ENCODE peak calls at places on chromosomes 1 and 21, in six cellular contexts. R, M, N, H, X and K are unnamed samples. For H3K4me1 and H3K27me3, the result is how much of the 10 kb centered on the place peaks cover.

GRCh38 chr1:28640766-28641165 is 2.1 kb downstream of the TAF12 start:
- DNase-seq in R (peak), M (no peak), N (peak), H (no peak), X (no peak), K (peak)

GRCh38 chr1:6496360-6496704 is 4.9 kb upstream of the PLEKHG5 start:
- DNase-seq in R (no peak), M (no peak), N (peak), H (no peak), X (no peak), K (no peak)

GRCh38 chr1:8373547-8374270 is 55.8 kb downstream of the SLC45A1 start:
- DNase-seq in R (no peak), M (no peak), N (peak), H (peak), X (no peak), K (no peak)

GRCh38 chr1:161047436-161048420 is 2.0 kb upstream of the USF1 start:
- DNase-seq in R (no peak), M (no peak), N (no peak), H (no peak), X (no peak), K (no peak)

GRCh38 chr1:183995322-183996035 is 42.0 kb downstream of the COLGALT2 start:
- DNase-seq in R (no peak), M (peak), N (peak), H (peak), X (no peak), K (no peak)

GRCh38 chr1:1540015-1540816 is at the start of gene TMEM240:
- DNase-seq in R (no peak), M (peak), N (peak), H (peak), X (peak), K (no peak)

GRCh38 chr1:147473735-147474049 is 67.6 kb upstream of the BCL9 start:
- DNase-seq in R (no peak), M (no peak), N (no peak), H (no peak), X (no peak), K (no peak)

GRCh38 chr21:45982256-45982757 is 737 bp downstream of the COL6A1 start:
- DNase-seq in R (no peak), M (no peak), N (peak), H (peak), X (no peak), K (no peak)

GRCh38 chr21:45110873-45111624 is 36.7 kb downstream of the ADARB1 start:
- DNase-seq in R (no peak), M (no peak), N (no peak), H (no peak), X (no peak), K (no peak)

GRCh38 chr1:183030053-183030452 is 6.8 kb downstream of the LAMC1 start:
- DNase-seq in R (peak), M (no peak), N (no peak), H (no peak), X (no peak), K (peak)

GRCh38 chr1:8201331-8201861 is 116.5 kb upstream of the SLC45A1 start:
- DNase-seq in R (peak), M (no peak), N (peak), H (no peak), X (no peak), K (peak)

GRCh38 chr1:151537112-151537511 is 3.0 kb upstream of the TUFT1 start:
- DNase-seq in R (no peak), M (no peak), N (no peak), H (no peak), X (no peak), K (no peak)

GRCh38 chr1:27598902-27599528 is 4.9 kb downstream of the AHDC1 start:
- DNase-seq in R (no peak), M (no peak), N (peak), H (no peak), X (no peak), K (no peak)

GRCh38 chr1:115437146-115437639 is 99.1 kb upstream of the NGF start:
- DNase-seq in R (no peak), M (no peak), N (no peak), H (no peak), X (no peak), K (no peak)

GRCh38 chr1:7389201-7389785 is 381.8 kb upstream of the VAMP3 start:
- DNase-seq in R (no peak), M (peak), N (no peak), H (no peak), X (no peak), K (no peak)

GRCh38 chr1:30325085-30325935 is 398.1 kb downstream of the MATN1 start:
- DNase-seq in R (no peak), M (no peak), N (no peak), H (no peak), X (no peak), K (no peak)

DNA sequence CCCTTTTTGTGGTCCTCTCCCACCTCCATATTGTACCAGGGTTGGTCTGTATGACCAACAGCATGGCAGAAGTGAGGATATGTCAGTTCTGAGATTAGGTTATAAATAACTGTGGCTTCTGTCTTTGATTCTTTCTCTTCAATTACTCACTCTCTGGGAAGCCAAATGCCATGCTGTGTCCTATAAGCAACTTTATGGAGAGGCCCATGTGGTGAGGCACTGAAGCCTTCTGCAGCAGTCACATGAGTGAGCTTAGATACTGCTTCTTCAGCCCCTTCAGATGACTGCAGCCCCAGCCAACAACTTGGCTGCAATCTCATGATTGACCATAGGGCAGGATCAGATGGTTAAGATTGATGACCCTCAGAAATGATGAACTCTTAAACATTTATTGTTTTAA is 34.0 kb upstream of the SAMD13 start:
- DNase-seq in R (no peak), M (no peak), N (no peak), H (no peak), X (no peak), K (no peak)
- H3K4me1 ChIP-seq in R (under half), M (under half), N (under half), H (under half), X (under half), K (under half)

GRCh38 chr1:177905686-177906085 is 64.2 kb downstream of the SEC16B start:
- DNase-seq in R (no peak), M (no peak), N (no peak), H (no peak), X (no peak), K (no peak)
- H3K27me3 ChIP-seq in R (under half), M (under half), N (under half), H (under half), X (under half), K (under half)

GRCh38 chr1:19481826-19482398 is 3.4 kb downstream of the CAPZB start:
- DNase-seq in R (no peak), M (peak), N (no peak), H (no peak), X (no peak), K (no peak)

GRCh38 chr1:19483261-19483660 is 2.1 kb downstream of the CAPZB start:
- DNase-seq in R (no peak), M (no peak), N (no peak), H (no peak), X (no peak), K (no peak)

GRCh38 chr1:19484338-19484792 is 974 bp downstream of the CAPZB start:
- DNase-seq in R (no peak), M (peak), N (peak), H (peak), X (no peak), K (no peak)

GRCh38 chr1:19484793-19485361 is 462 bp downstream of the CAPZB start:
- DNase-seq in R (no peak), M (peak), N (peak), H (peak), X (no peak), K (peak)

DNA sequence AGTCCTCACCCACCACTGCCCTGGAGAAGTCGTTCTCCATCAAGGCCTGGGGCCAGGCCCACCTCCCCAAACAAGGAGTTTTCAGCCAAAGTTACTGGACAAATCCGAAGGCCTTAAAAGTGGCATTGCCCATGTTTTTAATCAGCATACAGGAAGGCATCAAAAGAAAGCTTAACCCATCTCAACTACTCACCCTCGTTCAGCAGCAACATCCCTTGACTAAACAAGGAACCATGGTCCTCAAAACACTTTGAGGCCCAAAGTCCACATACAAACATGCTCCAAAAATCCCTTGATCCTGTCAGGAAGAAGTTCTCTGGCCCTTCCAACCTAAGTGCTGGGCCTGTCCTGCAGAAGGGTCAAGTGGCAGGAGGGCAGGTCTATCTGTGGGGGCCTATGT is 1.6 kb downstream of the CAPZB start:
- DNase-seq in R (no peak), M (no peak), N (no peak), H (no peak), X (no peak), K (no peak)
- H3K4me1 ChIP-seq in R (half or more), M (under half), N (under half), H (half or more), X (half or more), K (under half)

GRCh38 chr1:74481607-74482006 is 30.8 kb downstream of the LRRC53 start:
- DNase-seq in R (no peak), M (no peak), N (peak), H (no peak), X (no peak), K (no peak)
- H3K27me3 ChIP-seq in R (under half), M (under half), N (under half), H (under half), X (under half), K (under half)

GRCh38 chr1:25023190-25023578 is 93.1 kb upstream of the RUNX3 start:
- DNase-seq in R (no peak), M (no peak), N (no peak), H (no peak), X (no peak), K (no peak)
- H3K4me1 ChIP-seq in R (under half), M (under half), N (under half), H (under half), X (under half), K (under half)

GRCh38 chr1:3384407-3384806 is 70.1 kb upstream of the ARHGEF16 start:
- DNase-seq in R (no peak), M (no peak), N (no peak), H (no peak), X (no peak), K (no peak)

GRCh38 chr1:3386603-3387002 is 67.9 kb upstream of the ARHGEF16 start:
- DNase-seq in R (no peak), M (no peak), N (no peak), H (no peak), X (no peak), K (no peak)

GRCh38 chr1:3390291-3390690 is 64.2 kb upstream of the ARHGEF16 start:
- DNase-seq in R (no peak), M (no peak), N (no peak), H (no peak), X (no peak), K (no peak)

GRCh38 chr1:3389093-3389833 is 65.2 kb upstream of the ARHGEF16 start:
- DNase-seq in R (no peak), M (no peak), N (no peak), H (no peak), X (no peak), K (no peak)

GRCh38 chr1:3387401-3387800 is 67.1 kb upstream of the ARHGEF16 start:
- DNase-seq in R (no peak), M (no peak), N (no peak), H (no peak), X (no peak), K (no peak)
- H3K27me3 ChIP-seq in R (under half), M (under half), N (under half), H (under half), X (under half), K (under half)

GRCh38 chr1:36086529-36087232 is 2.0 kb upstream of the ADPRS start:
- DNase-seq in R (no peak), M (peak), N (no peak), H (no peak), X (no peak), K (no peak)

GRCh38 chr1:36088577-36089392 is at the start of gene ADPRS:
- DNase-seq in R (peak), M (peak), N (peak), H (peak), X (peak), K (peak)

GRCh38 chr1:36089393-36090121 is 865 bp downstream of the ADPRS start:
- DNase-seq in R (no peak), M (no peak), N (peak), H (no peak), X (no peak), K (peak)

GRCh38 chr1:36087233-36088123 is 1.2 kb upstream of the ADPRS start:
- DNase-seq in R (no peak), M (peak), N (no peak), H (no peak), X (no peak), K (no peak)

GRCh38 chr1:36088265-36088576 is 471 bp upstream of the ADPRS start:
- DNase-seq in R (no peak), M (no peak), N (no peak), H (no peak), X (no peak), K (no peak)
- H3K4me1 ChIP-seq in R (under half), M (under half), N (under half), H (under half), X (under half), K (under half)

GRCh38 chr1:40785446-40785845 is 1.9 kb downstream of the KCNQ4 start:
- DNase-seq in R (no peak), M (no peak), N (no peak), H (no peak), X (no peak), K (no peak)
- H3K27me3 ChIP-seq in R (under half), M (under half), N (half or more), H (under half), X (under half), K (under half)

GRCh38 chr1:235885654-235886238 is 19.0 kb upstream of the LYST start:
- DNase-seq in R (no peak), M (no peak), N (no peak), H (no peak), X (no peak), K (no peak)
- H3K4me1 ChIP-seq in R (under half), M (under half), N (under half), H (under half), X (under half), K (under half)